ENCODE peak calls at places on chromosomes 6 and 20, in five cellular contexts. B is BJ, Q is cardiac fibroblast, X is IMR-90, Y is lung. V is an unnamed sample.
A peak's percentile ranks its signal among the peaks of the same experiment; 100 is the strongest.

GRCh38 chr6:143782517-143782916 is 60.6 kb upstream of the LTV1 start:
- DNase-seq in B (peak; percentile 10), Q (no peak), X (no peak), Y (no peak), V (peak; percentile 23)

GRCh38 chr6:90811596-90812226 is 224.8 kb upstream of the MAP3K7 start:
- DNase-seq in B (no peak), Q (no peak), X (no peak), Y (no peak), V (no peak)

GRCh38 chr20:53529658-53530057 is 64.0 kb downstream of the ZNF217 start:
- DNase-seq in B (no peak), Q (no peak), X (no peak), Y (no peak), V (no peak)

GRCh38 chr6:16639689-16640480 is 121.4 kb downstream of the ATXN1 start:
- DNase-seq in B (peak; percentile 72), Q (peak; percentile 85), X (peak; percentile 89), Y (no peak), V (peak; percentile 87)

GRCh38 chr20:16472045-16472872 is 101.0 kb downstream of the KIF16B start:
- DNase-seq in B (no peak), Q (peak; percentile 21), X (peak; percentile 45), Y (no peak), V (no peak)

GRCh38 chr6:163652328-163652727 is 237.8 kb downstream of the QKI start:
- DNase-seq in B (no peak), Q (no peak), X (no peak), Y (no peak), V (peak; percentile 3)

GRCh38 chr20:21202284-21202683 is 76.4 kb downstream of the KIZ start:
- DNase-seq in B (no peak), Q (peak; percentile 53), X (peak; percentile 43), Y (no peak), V (peak; percentile 80)

GRCh38 chr6:150693404-150693803 is 93.7 kb downstream of the PLEKHG1 start:
- DNase-seq in B (no peak), Q (no peak), X (no peak), Y (no peak), V (no peak)

GRCh38 chr6:37624606-37625574 is 72.8 kb downstream of the MDGA1 start:
- DNase-seq in B (no peak), Q (no peak), X (no peak), Y (peak; percentile 53), V (peak; percentile 17)

GRCh38 chr20:63090052-63090451 is 83.3 kb upstream of the BHLHE23 start:
- DNase-seq in B (no peak), Q (no peak), X (no peak), Y (no peak), V (no peak)

GRCh38 chr6:46053034-46053933 is 37.6 kb upstream of the CLIC5 start:
- DNase-seq in B (no peak), Q (peak; percentile 59), X (no peak), Y (peak; percentile 46), V (no peak)

GRCh38 chr6:145319605-145320004 is 415.7 kb downstream of the EPM2A start:
- DNase-seq in B (no peak), Q (no peak), X (no peak), Y (no peak), V (no peak)

GRCh38 chr6:113442040-113442439 is 415.1 kb upstream of the MARCKS start:
- DNase-seq in B (no peak), Q (no peak), X (no peak), Y (no peak), V (no peak)

GRCh38 chr20:62197321-62197720 is 14.5 kb downstream of the MTG2 start:
- DNase-seq in B (no peak), Q (no peak), X (no peak), Y (no peak), V (no peak)

GRCh38 chr6:163984446-163984936 is 570.0 kb downstream of the QKI start:
- DNase-seq in B (no peak), Q (no peak), X (no peak), Y (no peak), V (no peak)

GRCh38 chr20:8129211-8129986 is 2.7 kb upstream of the PLCB1 start:
- DNase-seq in B (no peak), Q (no peak), X (peak; percentile 88), Y (no peak), V (no peak)

GRCh38 chr20:30921286-30922071 is 336.0 kb upstream of the DEFB115 start:
- DNase-seq in B (no peak), Q (no peak), X (no peak), Y (no peak), V (no peak)

GRCh38 chr20:49103019-49103418 is 56.9 kb downstream of the CSE1L start:
- DNase-seq in B (no peak), Q (no peak), X (no peak), Y (no peak), V (no peak)

GRCh38 chr6:54282186-54282585 is 26.1 kb upstream of the TINAG start:
- DNase-seq in B (peak; percentile 92), Q (peak; percentile 61), X (peak; percentile 89), Y (no peak), V (peak; percentile 95)

GRCh38 chr6:77566235-77566634 is 86.6 kb upstream of the MEI4 start:
- DNase-seq in B (no peak), Q (no peak), X (no peak), Y (no peak), V (no peak)

GRCh38 chr6:56528412-56528841 is 114.3 kb downstream of the DST start:
- DNase-seq in B (peak; percentile 90), Q (peak; percentile 98), X (peak; percentile 100), Y (no peak), V (peak; percentile 99)

GRCh38 chr20:17946040-17946439 is 22.6 kb downstream of the SNX5 start:
- DNase-seq in B (no peak), Q (no peak), X (no peak), Y (no peak), V (no peak)

GRCh38 chr6:32370510-32370909 is 1.2 kb downstream of the TSBP1 start:
- DNase-seq in B (no peak), Q (peak; percentile 55), X (no peak), Y (no peak), V (peak; percentile 77)

GRCh38 chr6:146990284-146990683 is 213.9 kb upstream of the STXBP5 start:
- DNase-seq in B (no peak), Q (peak; percentile 81), X (peak; percentile 66), Y (no peak), V (peak; percentile 52)

GRCh38 chr6:100366419-100366818 is 98.3 kb downstream of the SIM1 start:
- DNase-seq in B (no peak), Q (peak; percentile 88), X (peak; percentile 87), Y (no peak), V (peak; percentile 91)

GRCh38 chr20:21521596-21522478 is 8.0 kb upstream of the NKX2-2 start:
- DNase-seq in B (no peak), Q (no peak), X (no peak), Y (no peak), V (no peak)

GRCh38 chr6:19731286-19731685 is 105.9 kb upstream of the ID4 start:
- DNase-seq in B (peak; percentile 54), Q (peak; percentile 95), X (peak; percentile 93), Y (no peak), V (peak; percentile 90)

GRCh38 chr20:50172347-50173013 is 18.1 kb upstream of the CEBPB start:
- DNase-seq in B (no peak), Q (peak; percentile 71), X (peak; percentile 65), Y (peak; percentile 85), V (peak; percentile 77)

GRCh38 chr6:82331031-82331773 is 32.4 kb upstream of the TPBG start:
- DNase-seq in B (peak; percentile 49), Q (peak; percentile 59), X (peak; percentile 42), Y (no peak), V (peak; percentile 66)

GRCh38 chr6:80642452-80642851 is 536.0 kb downstream of the BCKDHB start:
- DNase-seq in B (peak; percentile 39), Q (peak; percentile 42), X (peak; percentile 86), Y (no peak), V (peak; percentile 72)

DNA sequence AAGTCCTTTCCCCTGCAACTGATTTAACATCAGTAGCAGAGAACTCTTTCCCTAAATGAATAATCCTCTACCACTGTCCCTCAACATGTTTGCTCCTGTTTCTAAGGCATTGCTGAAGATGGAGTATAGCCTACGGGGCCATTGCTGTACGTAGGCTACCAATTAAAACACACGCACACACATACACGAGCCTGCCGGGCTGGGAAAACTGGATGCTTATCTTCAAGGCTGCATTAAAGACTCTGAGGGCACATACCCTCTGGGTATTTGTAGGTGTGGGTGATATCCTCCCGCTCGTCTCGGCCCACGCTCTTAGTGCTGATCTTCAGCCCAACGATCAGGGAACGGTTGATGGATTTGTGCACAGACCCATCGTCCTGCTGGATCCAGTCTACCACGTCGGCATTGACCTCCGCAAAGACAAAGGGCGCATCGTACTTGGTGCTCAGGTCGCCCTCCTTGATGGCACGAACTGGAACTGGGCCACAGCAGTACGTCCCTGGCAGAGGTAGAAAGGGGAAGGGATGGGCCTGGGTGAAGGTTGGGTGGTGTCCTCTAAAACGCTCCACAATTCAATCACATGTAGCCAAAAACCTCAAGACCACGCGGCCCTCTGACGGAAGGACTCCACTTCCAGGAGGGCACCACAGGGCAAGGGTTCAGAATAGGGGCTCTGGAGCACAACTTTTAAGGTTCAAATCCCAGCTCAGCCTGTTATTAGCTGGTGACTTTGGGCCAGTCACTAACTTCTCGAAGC is 25.7 kb downstream of the TGM2 start:
- DNase-seq in B (no peak), Q (no peak), X (no peak), Y (no peak), V (no peak)
- H3K4me3 ChIP-seq in B (no peak overlapping the region), Q (no peak overlapping the region), X (no peak overlapping the region), Y (no peak overlapping the region), V (no peak overlapping the region)

GRCh38 chr6:40039042-40039441 is 104.8 kb upstream of the MOCS1 start:
- DNase-seq in B (no peak), Q (no peak), X (no peak), Y (no peak), V (no peak)
- TF ChIP-seq CTCF in B (no peak), Q (no peak), X (no peak), Y (no peak), V (no peak)

DNA sequence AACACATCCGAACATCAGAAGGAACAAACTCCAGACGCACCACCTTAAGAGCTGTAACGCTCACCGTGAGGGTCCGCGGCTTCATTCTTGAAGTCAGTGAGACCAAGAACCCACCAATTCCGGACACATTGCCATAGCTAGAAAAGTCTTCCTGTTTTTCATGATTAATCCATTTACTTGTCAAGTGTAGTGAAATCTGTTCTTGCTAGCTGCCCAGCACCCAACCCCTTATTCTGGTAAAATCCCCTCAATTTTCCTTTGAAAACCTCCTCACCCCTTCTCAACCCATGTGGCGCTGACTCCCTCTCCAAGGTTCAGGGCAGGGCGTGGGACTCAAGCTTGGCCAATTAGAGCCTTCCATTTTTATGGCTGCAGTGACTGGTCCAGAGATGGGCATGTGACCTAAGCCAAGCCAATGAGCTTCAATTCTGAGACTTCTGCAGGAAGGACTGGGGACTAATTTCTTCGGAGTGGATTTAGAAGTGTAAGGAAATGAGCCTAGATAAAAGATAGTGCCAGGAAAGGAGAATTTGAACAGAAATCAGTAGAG is 9.8 kb upstream of the ZBP1 start:
- DNase-seq in B (no peak), Q (no peak), X (no peak), Y (no peak), V (no peak)
- H3K4me3 ChIP-seq in B (no peak overlapping the region), Q (no peak overlapping the region), X (no peak overlapping the region), Y (no peak overlapping the region), V (no peak overlapping the region)

GRCh38 chr20:3471397-3472021 is 691 bp downstream of the ATRN start:
- DNase-seq in B (no peak), Q (no peak), X (no peak), Y (no peak), V (no peak)

GRCh38 chr20:3473324-3473723 is 2.5 kb downstream of the ATRN start:
- DNase-seq in B (no peak), Q (no peak), X (no peak), Y (peak; percentile 11), V (no peak)

GRCh38 chr20:3470208-3470626 is 601 bp upstream of the ATRN start:
- DNase-seq in B (no peak), Q (no peak), X (no peak), Y (no peak), V (no peak)

GRCh38 chr20:3472105-3472504 is 1.3 kb downstream of the ATRN start:
- DNase-seq in B (no peak), Q (no peak), X (no peak), Y (no peak), V (no peak)

GRCh38 chr20:3470627-3471396 is at the start of gene ATRN:
- DNase-seq in B (peak; percentile 37), Q (peak; percentile 89), X (peak; percentile 89), Y (peak; percentile 94), V (peak; percentile 86)
- TF ChIP-seq CTCF in B (peak; percentile 5), Q (no peak), X (no peak), Y (no peak), V (no peak)

V was measured in fibroblast of mammary gland.